ENCODE peak calls at places on chromosomes 3 and 15, in seven cellular contexts. One of them, this sample, is unnamed.

GRCh38 chr3:23775254-23775909 is 30.4 kb upstream of the UBE2E1 start:
- DNase-seq in ovary: no peak
- DNase-seq in HepG2: no peak
- DNase-seq in K562: no peak
- DNase-seq in A549: no peak
- DNase-seq in suprapubic skin: no peak
- DNase-seq in GM12878: no peak
- DNase-seq in this sample: no peak

GRCh38 chr15:100021653-100022052 is 288.4 kb upstream of the LYSMD4 start:
- DNase-seq in ovary: no peak
- DNase-seq in HepG2: no peak
- DNase-seq in K562: no peak
- DNase-seq in A549: no peak
- DNase-seq in suprapubic skin: peak
- DNase-seq in GM12878: no peak
- DNase-seq in this sample: no peak

GRCh38 chr15:32029862-32030781 is at the start of gene CHRNA7:
- DNase-seq in ovary: peak
- DNase-seq in HepG2: peak
- DNase-seq in K562: peak
- DNase-seq in A549: peak
- DNase-seq in suprapubic skin: no peak
- DNase-seq in GM12878: no peak
- DNase-seq in this sample: peak

GRCh38 chr15:45684533-45684932 is 49.7 kb downstream of the SQOR start:
- DNase-seq in ovary: no peak
- DNase-seq in HepG2: no peak
- DNase-seq in K562: no peak
- DNase-seq in A549: no peak
- DNase-seq in suprapubic skin: no peak
- DNase-seq in GM12878: no peak
- DNase-seq in this sample: no peak

GRCh38 chr3:5349343-5349742 is 161.8 kb downstream of the EDEM1 start:
- DNase-seq in ovary: no peak
- DNase-seq in HepG2: no peak
- DNase-seq in K562: peak
- DNase-seq in A549: peak
- DNase-seq in suprapubic skin: no peak
- DNase-seq in GM12878: no peak
- DNase-seq in this sample: no peak

GRCh38 chr3:14845180-14845579 is 26.4 kb downstream of the FGD5 start:
- DNase-seq in ovary: no peak
- DNase-seq in HepG2: no peak
- DNase-seq in K562: no peak
- DNase-seq in A549: no peak
- DNase-seq in suprapubic skin: no peak
- DNase-seq in GM12878: no peak
- DNase-seq in this sample: no peak

GRCh38 chr3:120566243-120566980 is 29.7 kb upstream of the NDUFB4 start:
- DNase-seq in ovary: no peak
- DNase-seq in HepG2: no peak
- DNase-seq in K562: no peak
- DNase-seq in A549: no peak
- DNase-seq in suprapubic skin: no peak
- DNase-seq in GM12878: no peak
- DNase-seq in this sample: no peak

GRCh38 chr3:102060814-102061213 is 211.5 kb downstream of the NFKBIZ start:
- DNase-seq in ovary: no peak
- DNase-seq in HepG2: peak
- DNase-seq in K562: no peak
- DNase-seq in A549: peak
- DNase-seq in suprapubic skin: no peak
- DNase-seq in GM12878: peak
- DNase-seq in this sample: no peak

GRCh38 chr3:113535898-113536297 is 3.5 kb downstream of the SIDT1 start:
- DNase-seq in ovary: no peak
- DNase-seq in HepG2: no peak
- DNase-seq in K562: no peak
- DNase-seq in A549: peak
- DNase-seq in suprapubic skin: no peak
- DNase-seq in GM12878: no peak
- DNase-seq in this sample: no peak

GRCh38 chr3:39107056-39107873 is at the start of the genes GORASP1 and TTC21A:
- DNase-seq in ovary: peak
- DNase-seq in HepG2: peak
- DNase-seq in K562: peak
- DNase-seq in A549: peak
- DNase-seq in suprapubic skin: peak
- DNase-seq in GM12878: no peak
- DNase-seq in this sample: peak
- TF ChIP-seq EP300 in ovary: no peak
- TF ChIP-seq EP300 in HepG2: no peak
- TF ChIP-seq EP300 in K562: peak
- TF ChIP-seq EP300 in A549: no peak
- TF ChIP-seq EP300 in suprapubic skin: no peak
- TF ChIP-seq EP300 in GM12878: no peak
- TF ChIP-seq EP300 in this sample: no peak

GRCh38 chr3:185381321-185381720 is 18.4 kb downstream of the MAP3K13 start:
- DNase-seq in ovary: no peak
- DNase-seq in HepG2: no peak
- DNase-seq in K562: no peak
- DNase-seq in A549: no peak
- DNase-seq in suprapubic skin: no peak
- DNase-seq in GM12878: no peak
- DNase-seq in this sample: no peak
- TF ChIP-seq CTCF in ovary: no peak
- TF ChIP-seq CTCF in HepG2: no peak
- TF ChIP-seq CTCF in K562: no peak
- TF ChIP-seq CTCF in A549: no peak
- TF ChIP-seq CTCF in suprapubic skin: no peak
- TF ChIP-seq CTCF in GM12878: no peak
- TF ChIP-seq CTCF in this sample: no peak

GRCh38 chr15:44536962-44537727 is at the start of gene EIF3J:
- DNase-seq in ovary: peak
- DNase-seq in HepG2: peak
- DNase-seq in K562: peak
- DNase-seq in A549: peak
- DNase-seq in suprapubic skin: peak
- DNase-seq in GM12878: peak
- DNase-seq in this sample: peak
- TF ChIP-seq EP300 in ovary: no peak
- TF ChIP-seq EP300 in HepG2: no peak
- TF ChIP-seq EP300 in K562: no peak
- TF ChIP-seq EP300 in A549: no peak
- TF ChIP-seq EP300 in suprapubic skin: no peak
- TF ChIP-seq EP300 in GM12878: no peak
- TF ChIP-seq EP300 in this sample: no peak

GRCh38 chr3:126572343-126572742 is 13.6 kb upstream of the C3orf22 start:
- DNase-seq in ovary: no peak
- DNase-seq in HepG2: no peak
- DNase-seq in K562: no peak
- DNase-seq in A549: no peak
- DNase-seq in suprapubic skin: no peak
- DNase-seq in GM12878: no peak
- DNase-seq in this sample: no peak

GRCh38 chr3:126571078-126571477 is 12.3 kb upstream of the C3orf22 start:
- DNase-seq in ovary: no peak
- DNase-seq in HepG2: no peak
- DNase-seq in K562: no peak
- DNase-seq in A549: no peak
- DNase-seq in suprapubic skin: no peak
- DNase-seq in GM12878: no peak
- DNase-seq in this sample: no peak

GRCh38 chr3:126569390-126569975 is 10.8 kb upstream of the C3orf22 start:
- DNase-seq in ovary: no peak
- DNase-seq in HepG2: no peak
- DNase-seq in K562: no peak
- DNase-seq in A549: no peak
- DNase-seq in suprapubic skin: no peak
- DNase-seq in GM12878: no peak
- DNase-seq in this sample: no peak

GRCh38 chr3:126568776-126569342 is 10.1 kb upstream of the C3orf22 start:
- DNase-seq in ovary: no peak
- DNase-seq in HepG2: no peak
- DNase-seq in K562: no peak
- DNase-seq in A549: no peak
- DNase-seq in suprapubic skin: peak
- DNase-seq in GM12878: no peak
- DNase-seq in this sample: no peak

GRCh38 chr3:126570103-126570541 is 11.4 kb upstream of the C3orf22 start:
- DNase-seq in ovary: no peak
- DNase-seq in HepG2: peak
- DNase-seq in K562: no peak
- DNase-seq in A549: no peak
- DNase-seq in suprapubic skin: no peak
- DNase-seq in GM12878: no peak
- DNase-seq in this sample: no peak
- TF ChIP-seq CTCF in ovary: no peak
- TF ChIP-seq CTCF in HepG2: no peak
- TF ChIP-seq CTCF in K562: no peak
- TF ChIP-seq CTCF in A549: no peak
- TF ChIP-seq CTCF in suprapubic skin: no peak
- TF ChIP-seq CTCF in GM12878: no peak
- TF ChIP-seq CTCF in this sample: no peak

GRCh38 chr15:77877869-77878577 is 199.5 kb downstream of the TBC1D2B start:
- DNase-seq in ovary: no peak
- DNase-seq in HepG2: no peak
- DNase-seq in K562: no peak
- DNase-seq in A549: no peak
- DNase-seq in suprapubic skin: no peak
- DNase-seq in GM12878: no peak
- DNase-seq in this sample: no peak

GRCh38 chr15:77869021-77869895 is 208.3 kb downstream of the TBC1D2B start:
- DNase-seq in ovary: no peak
- DNase-seq in HepG2: no peak
- DNase-seq in K562: no peak
- DNase-seq in A549: no peak
- DNase-seq in suprapubic skin: no peak
- DNase-seq in GM12878: no peak
- DNase-seq in this sample: no peak

GRCh38 chr15:77870195-77871065 is 207.1 kb downstream of the TBC1D2B start:
- DNase-seq in ovary: peak
- DNase-seq in HepG2: peak
- DNase-seq in K562: peak
- DNase-seq in A549: peak
- DNase-seq in suprapubic skin: no peak
- DNase-seq in GM12878: no peak
- DNase-seq in this sample: peak

GRCh38 chr15:77871838-77872371 is 205.6 kb downstream of the TBC1D2B start:
- DNase-seq in ovary: no peak
- DNase-seq in HepG2: no peak
- DNase-seq in K562: peak
- DNase-seq in A549: no peak
- DNase-seq in suprapubic skin: no peak
- DNase-seq in GM12878: no peak
- DNase-seq in this sample: no peak

DNA sequence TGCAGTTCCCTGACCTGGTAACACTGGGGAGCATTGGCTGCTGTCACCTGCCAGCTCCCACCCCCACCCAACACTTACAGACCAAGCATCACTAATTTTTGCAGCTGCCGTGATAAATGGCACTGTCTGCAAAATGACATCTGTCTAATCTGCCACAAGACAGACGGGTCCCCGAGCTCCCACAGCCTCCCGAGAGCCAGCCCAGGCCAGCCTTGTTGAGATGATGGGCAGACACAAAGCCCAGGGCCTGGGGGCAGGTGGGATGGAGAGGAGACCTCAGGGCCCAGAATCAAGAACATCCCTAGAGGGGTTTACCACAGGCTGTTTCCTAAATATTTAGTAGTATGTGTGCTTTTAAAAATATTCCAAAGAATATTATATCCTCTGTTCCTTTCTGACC is 203.4 kb downstream of the TBC1D2B start:
- DNase-seq in ovary: no peak
- DNase-seq in HepG2: no peak
- DNase-seq in K562: no peak
- DNase-seq in A549: no peak
- DNase-seq in suprapubic skin: no peak
- DNase-seq in GM12878: no peak
- DNase-seq in this sample: no peak
- TF ChIP-seq EP300 in ovary: no peak
- TF ChIP-seq EP300 in HepG2: no peak
- TF ChIP-seq EP300 in K562: no peak
- TF ChIP-seq EP300 in A549: no peak
- TF ChIP-seq EP300 in suprapubic skin: no peak
- TF ChIP-seq EP300 in GM12878: no peak
- TF ChIP-seq EP300 in this sample: no peak

GRCh38 chr15:96170616-96171270 is 159.8 kb upstream of the NR2F2 start:
- DNase-seq in ovary: no peak
- DNase-seq in HepG2: peak
- DNase-seq in K562: no peak
- DNase-seq in A549: no peak
- DNase-seq in suprapubic skin: no peak
- DNase-seq in GM12878: no peak
- DNase-seq in this sample: peak
- TF ChIP-seq CTCF in ovary: no peak
- TF ChIP-seq CTCF in HepG2: no peak
- TF ChIP-seq CTCF in K562: no peak
- TF ChIP-seq CTCF in A549: no peak
- TF ChIP-seq CTCF in suprapubic skin: no peak
- TF ChIP-seq CTCF in GM12878: no peak
- TF ChIP-seq CTCF in this sample: no peak

GRCh38 chr3:129399145-129399894 is 29.1 kb downstream of the EFCAB12 start:
- DNase-seq in ovary: peak
- DNase-seq in HepG2: peak
- DNase-seq in K562: peak
- DNase-seq in A549: peak
- DNase-seq in suprapubic skin: no peak
- DNase-seq in GM12878: peak
- DNase-seq in this sample: peak
- TF ChIP-seq EP300 in ovary: no peak
- TF ChIP-seq EP300 in HepG2: no peak
- TF ChIP-seq EP300 in K562: no peak
- TF ChIP-seq EP300 in A549: no peak
- TF ChIP-seq EP300 in suprapubic skin: no peak
- TF ChIP-seq EP300 in GM12878: no peak
- TF ChIP-seq EP300 in this sample: no peak

DNA sequence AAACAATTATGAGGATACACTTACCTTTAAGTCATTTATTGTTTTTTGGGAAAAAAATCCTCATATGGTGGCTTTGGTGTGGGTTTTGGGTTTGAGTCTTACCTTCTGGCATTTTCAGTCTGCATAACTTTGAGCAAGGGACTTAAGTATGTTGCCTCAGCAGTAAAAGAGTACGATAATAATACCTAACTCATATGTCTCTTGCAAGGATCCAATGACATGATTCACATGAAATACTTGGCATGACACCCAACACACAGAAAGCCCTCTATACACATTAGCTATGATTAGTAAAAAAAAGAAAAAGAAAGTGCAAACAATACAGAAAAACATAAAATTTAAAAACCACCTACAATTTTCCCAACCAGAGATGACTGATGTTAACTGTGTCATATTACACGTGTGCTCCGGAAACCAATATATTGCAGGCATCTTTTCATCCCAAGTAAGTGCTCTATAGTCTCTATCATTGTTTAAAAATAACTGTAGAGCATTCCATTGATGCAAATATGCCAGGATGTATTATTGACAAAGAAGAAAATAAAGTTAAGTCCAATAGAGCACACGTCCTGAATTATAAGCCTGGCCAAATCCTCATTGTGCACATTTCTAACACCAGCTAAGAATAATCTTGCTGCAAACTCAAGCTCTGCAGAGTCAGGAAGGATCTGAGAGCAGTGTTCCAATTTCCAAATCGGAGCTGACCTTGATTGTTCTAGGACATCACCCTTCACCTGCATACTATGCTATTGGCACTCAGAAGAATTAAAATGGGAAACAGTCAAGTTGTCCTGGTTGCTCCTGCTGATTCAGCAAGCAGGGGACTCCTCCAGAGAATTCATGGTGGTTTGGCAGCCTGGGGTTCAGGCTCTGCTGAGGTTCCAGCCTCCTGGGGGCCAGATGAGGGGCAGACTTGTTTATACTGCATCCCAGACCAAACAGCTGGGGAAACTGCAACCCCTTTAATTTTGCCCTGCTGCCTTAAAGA is 213.4 kb upstream of the ADAMTS9 start:
- DNase-seq in ovary: peak
- DNase-seq in HepG2: no peak
- DNase-seq in K562: no peak
- DNase-seq in A549: no peak
- DNase-seq in suprapubic skin: no peak
- DNase-seq in GM12878: no peak
- DNase-seq in this sample: no peak
- TF ChIP-seq CTCF in ovary: no peak
- TF ChIP-seq CTCF in HepG2: no peak
- TF ChIP-seq CTCF in K562: no peak
- TF ChIP-seq CTCF in A549: no peak
- TF ChIP-seq CTCF in suprapubic skin: no peak
- TF ChIP-seq CTCF in GM12878: no peak
- TF ChIP-seq CTCF in this sample: no peak

This sample was measured in stomach.